ENCODE peak calls at places on chromosomes 4 and X, in four cellular contexts. O is aorta; U is retina; J is stimulated activated naive CD4-positive, alpha-beta T cell. G is an unnamed sample.

GRCh38 chrX:153973127-153974002 is 811 bp downstream of the TMEM187 start:
- DNase-seq in O (no peak), U (peak), J (peak), G (no peak)

GRCh38 chr4:124199755-124200154 is 512.8 kb downstream of the ANKRD50 start:
- DNase-seq in O (no peak), U (no peak), J (no peak), G (no peak)

GRCh38 chr4:17166954-17167353 is 268.5 kb upstream of the LDB2 start:
- DNase-seq in O (no peak), U (no peak), J (no peak), G (no peak)

GRCh38 chr4:1614854-1615595 is 69.1 kb downstream of the FAM53A start:
- DNase-seq in O (no peak), U (no peak), J (peak), G (no peak)

GRCh38 chrX:112043997-112044396 is 38.6 kb downstream of the TRPC5 start:
- DNase-seq in O (no peak), U (no peak), J (no peak), G (no peak)

GRCh38 chr4:8269535-8270417 is at the start of gene HTRA3:
- DNase-seq in O (no peak), U (peak), J (no peak), G (no peak)

GRCh38 chrX:9656277-9656676 is 109.4 kb downstream of the GPR143 start:
- DNase-seq in O (no peak), U (no peak), J (no peak), G (no peak)

GRCh38 chr4:107893171-107894137 is 37.9 kb upstream of the CYP2U1 start:
- DNase-seq in O (no peak), U (no peak), J (no peak), G (no peak)

GRCh38 chr4:119310826-119311225 is 11.1 kb downstream of the FABP2 start:
- DNase-seq in O (no peak), U (no peak), J (no peak), G (no peak)

G was measured in suprapubic skin.